ENCODE peak calls at places on chromosomes 1 and 21, in four cellular contexts. F is AG08395, L is COR-L47, M is WTC11. S is an unnamed sample.

GRCh38 chr1:91877574-91878208 is 8.3 kb downstream of the TGFBR3 start:
- DNase-seq in F (no peak), L (no peak), M (no peak), S (no peak)

GRCh38 chr21:15688809-15689208 is 41.0 kb upstream of the USP25 start:
- DNase-seq in F (no peak), L (no peak), M (no peak), S (no peak)

GRCh38 chr1:3740038-3740437 is 12.2 kb upstream of the CCDC27 start:
- DNase-seq in F (no peak), L (no peak), M (no peak), S (no peak)

GRCh38 chr1:16212251-16212961 is at the start of gene ARHGEF19:
- DNase-seq in F (no peak), L (peak), M (peak), S (no peak)

GRCh38 chr1:66300986-66301451 is 232.9 kb upstream of the SGIP1 start:
- DNase-seq in F (peak), L (no peak), M (no peak), S (peak)

GRCh38 chr1:98323906-98324358 is 337.6 kb upstream of the SNX7 start:
- DNase-seq in F (peak), L (no peak), M (no peak), S (peak)

GRCh38 chr1:238944028-238944427 is 442.3 kb upstream of the CHRM3 start:
- DNase-seq in F (no peak), L (no peak), M (no peak), S (no peak)

GRCh38 chr1:91742848-91743292 is 143.1 kb downstream of the TGFBR3 start:
- DNase-seq in F (no peak), L (peak), M (no peak), S (peak)

GRCh38 chr1:224368409-224368808 is 11.7 kb downstream of the CNIH4 start:
- DNase-seq in F (no peak), L (no peak), M (no peak), S (no peak)

GRCh38 chr1:167057297-167057688 is 32.9 kb downstream of the GPA33 start:
- DNase-seq in F (peak), L (peak), M (peak), S (no peak)

GRCh38 chr1:119554188-119554587 is 47.2 kb downstream of the HSD3B1 start:
- DNase-seq in F (peak), L (peak), M (no peak), S (peak)

GRCh38 chr1:4028139-4028501 is 128.0 kb upstream of the C1orf174 start:
- DNase-seq in F (no peak), L (no peak), M (no peak), S (no peak)

GRCh38 chr1:35539073-35539823 is 18.0 kb downstream of the KIAA0319L start:
- DNase-seq in F (peak), L (no peak), M (no peak), S (peak)

GRCh38 chr1:184658033-184658432 is 96.6 kb downstream of the EDEM3 start:
- DNase-seq in F (no peak), L (no peak), M (no peak), S (no peak)

GRCh38 chr1:173997796-173998195 is 24.4 kb downstream of the RC3H1 start:
- DNase-seq in F (peak), L (no peak), M (no peak), S (peak)

GRCh38 chr1:166153641-166154350 is 13.0 kb downstream of the FAM78B start:
- DNase-seq in F (no peak), L (no peak), M (no peak), S (no peak)

GRCh38 chr21:41992576-41992975 is 17.6 kb downstream of the ZBTB21 start:
- DNase-seq in F (no peak), L (no peak), M (no peak), S (no peak)

GRCh38 chr1:30407030-30407861 is 316.1 kb downstream of the MATN1 start:
- DNase-seq in F (no peak), L (no peak), M (no peak), S (no peak)

GRCh38 chr1:227306689-227307088 is 11.6 kb downstream of the CDC42BPA start:
- DNase-seq in F (no peak), L (no peak), M (no peak), S (no peak)

GRCh38 chr1:157307491-157307890 is 169.3 kb upstream of the ETV3 start:
- DNase-seq in F (no peak), L (no peak), M (no peak), S (no peak)

GRCh38 chr1:193525917-193526710 is 339.7 kb upstream of the B3GALT2 start:
- DNase-seq in F (no peak), L (no peak), M (no peak), S (no peak)

GRCh38 chr1:219731771-219732170 is 118.9 kb upstream of the ZC3H11B start:
- DNase-seq in F (no peak), L (no peak), M (no peak), S (no peak)

GRCh38 chr1:238018214-238018613 is 127.5 kb upstream of the ZP4 start:
- DNase-seq in F (no peak), L (no peak), M (no peak), S (no peak)

GRCh38 chr1:20271498-20272400 is 18.9 kb upstream of the VWA5B1 start:
- DNase-seq in F (no peak), L (no peak), M (no peak), S (no peak)

GRCh38 chr1:169890761-169891538 is 2.7 kb downstream of the SCYL3 start:
- DNase-seq in F (no peak), L (no peak), M (no peak), S (no peak)

GRCh38 chr1:78171736-78172590 is 126.2 kb downstream of the GIPC2 start:
- DNase-seq in F (peak), L (no peak), M (no peak), S (peak)

GRCh38 chr1:22317231-22317919 is 134.3 kb upstream of the ZBTB40 start:
- DNase-seq in F (no peak), L (no peak), M (peak), S (peak)

GRCh38 chr1:202162049-202162417 is 1.6 kb upstream of the PTPN7 start:
- DNase-seq in F (no peak), L (no peak), M (no peak), S (no peak)

GRCh38 chr1:108657701-108658100 is 3.2 kb downstream of the HENMT1 start:
- DNase-seq in F (no peak), L (no peak), M (no peak), S (no peak)

GRCh38 chr21:32368386-32368785 is 24.4 kb downstream of the URB1 start:
- DNase-seq in F (no peak), L (no peak), M (no peak), S (no peak)

GRCh38 chr1:202689493-202690342 is 20.5 kb downstream of the SYT2 start:
- DNase-seq in F (no peak), L (no peak), M (no peak), S (no peak)

GRCh38 chr1:154502066-154502741 is at the start of the genes SHE and TDRD10:
- DNase-seq in F (no peak), L (no peak), M (peak), S (peak)

GRCh38 chr1:117758444-117759316 is 152.8 kb downstream of the TENT5C start:
- DNase-seq in F (peak), L (peak), M (peak), S (peak)

GRCh38 chr1:153343040-153343681 is 5.5 kb downstream of the PGLYRP4 start:
- DNase-seq in F (no peak), L (no peak), M (no peak), S (no peak)

GRCh38 chr1:232422901-232423300 is 207.0 kb downstream of the SIPA1L2 start:
- DNase-seq in F (no peak), L (no peak), M (no peak), S (no peak)

GRCh38 chr1:185533596-185533995 is 200.6 kb upstream of the HMCN1 start:
- DNase-seq in F (no peak), L (no peak), M (no peak), S (no peak)